ENCODE peak calls at places on chromosomes 13 and 19, in eight cellular contexts. C is lower leg skin, L is left lung, U is tibial artery, Y is GM12864, N is heart right ventricle, T is AG09309, P is IMR-90. S is an unnamed sample.

GRCh38 chr13:52003551-52003950 is 7.7 kb downstream of the ATP7B start:
- DNase-seq in C (no peak), L (no peak), U (no peak), Y (no peak), N (no peak), T (no peak), P (no peak), S (no peak)

GRCh38 chr19:45781282-45782161 is 768 bp downstream of the DMPK start:
- DNase-seq in C (no peak), L (peak; percentile 86), U (no peak), Y (no peak), N (peak; percentile 44), T (no peak), P (no peak), S (no peak)

GRCh38 chr19:9219489-9219888 is at the start of gene OR7D4:
- DNase-seq in C (no peak), L (no peak), U (no peak), Y (no peak), N (no peak), T (no peak), P (no peak), S (no peak)

GRCh38 chr13:26946675-26947342 is 186.2 kb upstream of the GPR12 start:
- DNase-seq in C (no peak), L (no peak), U (no peak), Y (peak; percentile 25), N (no peak), T (no peak), P (peak; percentile 73), S (no peak)

GRCh38 chr13:48097793-48098192 is 2.9 kb upstream of the MED4 start:
- DNase-seq in C (no peak), L (no peak), U (no peak), Y (no peak), N (no peak), T (no peak), P (no peak), S (no peak)

GRCh38 chr13:33016414-33017409 is at the start of gene KL:
- DNase-seq in C (peak; percentile 88), L (peak; percentile 89), U (peak; percentile 29), Y (no peak), N (peak; percentile 49), T (no peak), P (no peak), S (no peak)

GRCh38 chr19:13162749-13163608 is 12.8 kb downstream of the IER2 start:
- DNase-seq in C (peak; percentile 99), L (peak; percentile 99), U (peak; percentile 97), Y (peak; percentile 93), N (peak; percentile 96), T (peak; percentile 91), P (peak; percentile 97), S (peak; percentile 99)

GRCh38 chr13:75410207-75410606 is 71.8 kb downstream of the TBC1D4 start:
- DNase-seq in C (no peak), L (no peak), U (no peak), Y (peak; percentile 60), N (no peak), T (no peak), P (no peak), S (no peak)

GRCh38 chr13:25415196-25415595 is 43.4 kb downstream of the ATP8A2 start:
- DNase-seq in C (no peak), L (no peak), U (no peak), Y (no peak), N (no peak), T (no peak), P (no peak), S (no peak)

GRCh38 chr19:5207806-5208205 is 132.8 kb downstream of the PTPRS start:
- DNase-seq in C (no peak), L (no peak), U (no peak), Y (no peak), N (no peak), T (no peak), P (no peak), S (no peak)

GRCh38 chr19:46668662-46669061 is 7.7 kb upstream of the DACT3 start:
- DNase-seq in C (no peak), L (peak; percentile 10), U (no peak), Y (no peak), N (no peak), T (no peak), P (no peak), S (no peak)

GRCh38 chr19:53536223-53536543 is 1.8 kb upstream of the ZNF331 start:
- DNase-seq in C (no peak), L (no peak), U (no peak), Y (no peak), N (no peak), T (no peak), P (no peak), S (no peak)

GRCh38 chr19:49560358-49560900 is 19.9 kb downstream of the NOSIP start:
- DNase-seq in C (no peak), L (no peak), U (peak; percentile 46), Y (no peak), N (no peak), T (no peak), P (no peak), S (no peak)

GRCh38 chr19:15464394-15465385 is at the start of gene RASAL3:
- DNase-seq in C (no peak), L (peak; percentile 89), U (no peak), Y (no peak), N (peak; percentile 32), T (no peak), P (no peak), S (no peak)

DNA sequence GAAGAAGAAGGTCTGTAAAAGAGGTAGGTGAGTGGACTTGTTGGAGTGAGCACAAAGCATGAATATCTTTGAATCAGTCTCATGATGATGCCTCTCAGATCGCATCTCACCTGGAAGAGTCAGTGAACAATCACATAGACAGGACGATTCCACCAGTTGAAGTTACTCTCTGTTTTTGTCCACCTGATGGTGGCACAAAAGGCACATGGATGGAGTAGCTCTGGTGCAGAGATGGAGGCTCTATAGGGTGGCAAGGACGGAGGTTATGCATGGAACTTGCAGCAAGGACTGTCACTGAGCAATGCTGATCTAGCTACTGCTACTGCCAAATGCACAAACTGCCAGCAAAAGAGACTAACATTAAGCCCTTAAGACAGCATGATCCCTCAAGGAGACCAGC is 10.3 kb upstream of the MYCBP2 start:
- DNase-seq in C (no peak), L (no peak), U (no peak), Y (no peak), N (no peak), T (no peak), P (no peak), S (no peak)
- H3K4me3 ChIP-seq in C (no peak overlapping the region), L (no peak overlapping the region), U (no peak overlapping the region), Y (no peak overlapping the region), N (no peak overlapping the region), T (no peak overlapping the region), P (no peak overlapping the region), S (no peak overlapping the region)

DNA sequence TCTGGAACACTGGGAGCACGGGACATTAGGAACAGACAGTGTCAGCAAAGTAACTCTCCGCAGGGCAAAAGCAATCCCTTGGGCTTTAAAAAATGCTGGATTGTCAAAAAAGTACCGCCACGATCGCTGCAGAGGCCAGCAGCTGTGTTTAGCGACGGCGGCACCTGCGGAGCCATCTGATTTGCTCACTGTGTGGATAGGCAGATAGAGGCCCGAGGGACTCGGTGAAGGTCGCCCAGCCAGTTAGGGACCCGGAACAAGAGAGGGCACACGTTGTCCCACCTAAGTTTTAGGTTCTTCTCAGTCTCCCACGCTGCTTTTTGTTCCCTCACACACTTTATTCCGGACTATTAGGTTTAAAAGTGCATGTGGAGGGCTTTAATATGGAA is 238.3 kb downstream of the TEX29 start:
- DNase-seq in C (peak; percentile 81), L (no peak), U (no peak), Y (no peak), N (no peak), T (no peak), P (no peak), S (peak; percentile 26)
- TF ChIP-seq CTCF in C (no peak), L (no peak), U (no peak), Y (no peak), N (no peak), T (no peak), P (no peak), S (no peak)

GRCh38 chr13:113859311-113860050 is 4.4 kb downstream of the GAS6 start:
- DNase-seq in C (peak; percentile 62), L (no peak), U (no peak), Y (no peak), N (no peak), T (no peak), P (no peak), S (no peak)

GRCh38 chr13:113862191-113862765 is 1.6 kb downstream of the GAS6 start:
- DNase-seq in C (peak; percentile 80), L (peak; percentile 62), U (no peak), Y (no peak), N (no peak), T (no peak), P (peak; percentile 36), S (peak; percentile 71)

GRCh38 chr13:113860051-113860471 is 3.8 kb downstream of the GAS6 start:
- DNase-seq in C (peak; percentile 73), L (no peak), U (no peak), Y (no peak), N (no peak), T (no peak), P (no peak), S (peak; percentile 53)

GRCh38 chr13:113861433-113862030 is 2.3 kb downstream of the GAS6 start:
- DNase-seq in C (peak; percentile 85), L (no peak), U (no peak), Y (no peak), N (no peak), T (no peak), P (no peak), S (peak; percentile 70)

GRCh38 chr13:113860579-113861432 is 3.1 kb downstream of the GAS6 start:
- DNase-seq in C (peak; percentile 85), L (peak; percentile 75), U (no peak), Y (no peak), N (no peak), T (no peak), P (no peak), S (peak; percentile 73)
- H3K4me3 ChIP-seq in C (no peak overlapping the region), L (no peak overlapping the region), U (no peak overlapping the region), Y (no peak overlapping the region), N (no peak overlapping the region), T (no peak overlapping the region), P (peak overlapping the region; percentile 93), S (no peak overlapping the region)

DNA sequence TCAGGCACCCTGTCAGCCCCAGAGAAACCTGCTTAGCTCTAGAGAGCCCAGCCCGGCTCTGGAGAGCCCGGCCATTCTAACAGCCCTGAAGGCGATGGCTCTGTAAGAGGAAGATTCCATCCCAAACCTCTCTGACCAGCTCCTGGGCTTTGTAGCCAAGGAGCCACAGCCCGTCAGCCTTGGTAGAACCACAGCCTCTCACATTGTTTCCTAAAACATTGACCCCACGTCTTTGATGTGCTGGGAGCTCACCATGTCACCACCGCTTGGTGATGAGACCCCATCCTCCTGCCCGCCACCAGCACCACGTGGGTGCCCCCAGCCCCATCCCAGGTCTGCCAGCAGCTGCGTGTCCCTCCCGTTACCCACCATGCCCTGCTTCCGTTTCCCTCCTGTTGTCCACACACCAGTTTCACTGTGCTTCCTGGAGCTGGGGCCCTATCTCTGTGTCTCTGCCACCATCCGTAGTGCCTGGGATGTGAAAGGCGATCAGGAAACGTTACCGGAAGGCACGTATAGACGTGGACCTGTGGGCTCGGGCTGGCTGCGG is 94.2 kb upstream of the MCF2L start:
- DNase-seq in C (peak; percentile 49), L (no peak), U (no peak), Y (no peak), N (no peak), T (no peak), P (no peak), S (no peak)
- TF ChIP-seq CTCF in C (no peak), L (no peak), U (no peak), Y (no peak), N (no peak), T (no peak), P (no peak), S (peak; percentile 7)

S was measured in coronary artery.